ENCODE peak calls at places on chromosomes 5 and 9, in eight cellular contexts. T is M059J, X is colonic mucosa, F is left kidney, R is H1, O is amygdala, H is NCI-H2081, J is hypothalamus. M is an unnamed sample.

GRCh38 chr9:120696551-120697230 is 17.6 kb downstream of the MEGF9 start:
- DNase-seq in F (no peak), O (no peak), T (peak), H (no peak), X (no peak), R (no peak), J (no peak), M (no peak)

GRCh38 chr9:91837982-91838731 is 111.9 kb downstream of the ROR2 start:
- DNase-seq in T (peak), X (peak), J (no peak), H (peak), O (no peak), R (no peak), F (peak), M (peak)

GRCh38 chr9:5838884-5839571 is 6.1 kb upstream of the ERMP1 start:
- DNase-seq in J (no peak), T (peak), X (peak), H (peak), R (no peak), F (peak), O (no peak), M (peak)

GRCh38 chr5:57551251-57551650 is 68.6 kb upstream of the ACTBL2 start:
- DNase-seq in X (no peak), T (no peak), H (no peak), O (no peak), J (no peak), F (no peak), R (no peak), M (no peak)

GRCh38 chr5:75566710-75567309 is 44.4 kb upstream of the ANKDD1B start:
- DNase-seq in O (no peak), F (peak), R (no peak), J (no peak), X (no peak), T (peak), H (no peak), M (no peak)

GRCh38 chr5:158623971-158624370 is 475.7 kb downstream of the EBF1 start:
- DNase-seq in J (no peak), H (no peak), F (no peak), O (no peak), X (no peak), T (no peak), R (no peak), M (no peak)

GRCh38 chr9:84953252-84953773 is 283.8 kb downstream of the NTRK2 start:
- DNase-seq in O (no peak), R (no peak), X (peak), F (no peak), H (no peak), T (no peak), J (no peak), M (no peak)

GRCh38 chr5:86626149-86626548 is 8.4 kb downstream of the COX7C start:
- DNase-seq in X (no peak), R (no peak), J (no peak), O (no peak), T (no peak), H (no peak), F (no peak), M (no peak)

GRCh38 chr9:88732128-88732527 is 197.2 kb downstream of the NXNL2 start:
- DNase-seq in X (no peak), T (peak), R (no peak), F (peak), O (no peak), J (no peak), H (no peak), M (no peak)

GRCh38 chr9:116504081-116504480 is 183.0 kb upstream of the TRIM32 start:
- DNase-seq in T (no peak), J (no peak), R (no peak), H (no peak), F (no peak), X (no peak), O (no peak), M (no peak)

GRCh38 chr9:95044731-95045508 is 272.6 kb downstream of the FANCC start:
- DNase-seq in J (no peak), R (peak), T (no peak), F (peak), X (peak), H (no peak), O (no peak), M (no peak)

GRCh38 chr5:34699155-34700077 is 43.3 kb downstream of the RAI14 start:
- DNase-seq in X (peak), H (no peak), R (no peak), T (no peak), O (no peak), F (peak), J (no peak), M (peak)